ENCODE peak calls at places on chromosomes 1 and 21, in five cellular contexts. Q is ascending aorta, M is K562, Z is heart right ventricle, D is lung. B is an unnamed sample.

GRCh38 chr1:14803002-14803789 is 204.7 kb downstream of the KAZN start:
- DNase-seq in M (no peak), D (no peak), Z (no peak), Q (no peak), B (no peak)

GRCh38 chr1:84688461-84689061 is 1.7 kb downstream of the SSX2IP start:
- DNase-seq in Q (no peak), M (peak; percentile 90), Z (no peak), D (no peak), B (no peak)

GRCh38 chr1:44489481-44489880 is 84.4 kb downstream of the RNF220 start:
- DNase-seq in Z (no peak), M (no peak), Q (no peak), D (no peak), B (no peak)

GRCh38 chr1:62682531-62682930 is 5.7 kb downstream of the DOCK7 start:
- DNase-seq in D (no peak), Q (no peak), M (no peak), Z (no peak), B (no peak)

GRCh38 chr1:13699510-13699909 is 478 bp upstream of the PRDM2 start:
- DNase-seq in M (no peak), Q (no peak), Z (no peak), D (no peak), B (no peak)

GRCh38 chr1:97277891-97278662 is 556.5 kb downstream of the PTBP2 start:
- DNase-seq in Z (no peak), M (no peak), Q (no peak), D (no peak), B (no peak)

GRCh38 chr1:203547771-203548421 is 53.9 kb downstream of the OPTC start:
- DNase-seq in D (no peak), Z (no peak), Q (no peak), M (no peak), B (no peak)

GRCh38 chr1:224641030-224641429 is 24.9 kb downstream of the CNIH3 start:
- DNase-seq in M (peak; percentile 29), Q (no peak), Z (no peak), D (no peak), B (no peak)

GRCh38 chr1:16237343-16237830 is 404 bp upstream of the CPLANE2 start:
- DNase-seq in M (no peak), Z (no peak), D (no peak), Q (no peak), B (no peak)

GRCh38 chr1:912740-913301 is 10.9 kb upstream of the SAMD11 start:
- DNase-seq in Z (no peak), D (no peak), M (no peak), Q (peak; percentile 58), B (peak; percentile 11)

GRCh38 chr1:117127840-117128239 is 6.3 kb upstream of the TRIM45 start:
- DNase-seq in Z (no peak), M (peak; percentile 38), Q (no peak), D (peak; percentile 51), B (no peak)

GRCh38 chr21:44867999-44868700 is 5.3 kb downstream of the PTTG1IP start:
- DNase-seq in D (no peak), M (no peak), Q (no peak), Z (peak; percentile 7), B (no peak)

GRCh38 chr21:44870748-44871495 is 2.6 kb downstream of the PTTG1IP start:
- DNase-seq in Z (peak; percentile 71), Q (no peak), D (no peak), M (no peak), B (peak; percentile 49)

GRCh38 chr21:44871576-44872265 is 1.8 kb downstream of the PTTG1IP start:
- DNase-seq in Z (peak; percentile 11), M (peak; percentile 50), Q (peak; percentile 87), D (peak; percentile 68), B (no peak)

GRCh38 chr21:44868707-44869106 is 4.8 kb downstream of the PTTG1IP start:
- DNase-seq in Z (peak; percentile 2), M (no peak), D (no peak), Q (no peak), B (no peak)

DNA sequence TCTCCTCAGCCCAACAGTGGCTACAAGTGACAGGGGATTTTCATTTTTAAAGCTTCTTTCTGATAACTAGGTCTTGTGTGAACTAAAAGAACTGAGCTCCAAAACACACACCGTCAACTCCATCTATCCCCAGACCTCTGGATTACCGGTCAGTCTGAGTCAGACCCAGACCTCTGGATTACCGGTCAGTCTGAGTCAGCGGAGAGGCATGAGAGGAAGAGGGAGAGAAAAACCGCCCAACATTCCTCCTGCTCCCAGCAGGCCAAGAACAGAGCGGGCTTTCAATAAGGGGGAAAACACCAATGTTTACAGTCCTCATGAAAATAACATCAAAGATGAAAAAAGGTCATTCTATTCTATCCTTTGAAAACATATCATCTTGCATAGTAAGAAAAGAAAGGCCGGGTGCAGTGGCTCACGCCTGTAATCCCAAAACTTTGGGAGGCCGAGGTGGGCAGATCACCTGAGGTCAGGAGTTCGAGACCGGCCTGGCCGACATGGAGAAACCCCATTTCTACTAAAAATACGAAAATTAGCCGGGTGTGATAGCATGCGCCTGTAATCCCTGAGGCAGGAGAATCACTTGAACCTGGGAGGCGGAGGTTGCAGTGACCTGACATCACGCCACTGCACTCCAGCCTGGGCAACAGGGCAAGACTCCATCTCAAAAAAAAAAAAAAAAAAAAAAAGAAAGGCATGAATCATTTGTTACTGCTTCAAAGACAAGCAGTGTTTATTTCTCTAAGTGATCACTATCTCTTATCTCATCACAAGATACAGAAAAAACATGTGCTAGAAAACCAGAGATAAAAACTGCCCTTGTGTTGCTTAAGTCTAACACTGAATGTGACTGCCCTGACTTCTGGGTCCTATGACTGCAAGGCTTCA is 3.4 kb downstream of the PTTG1IP start:
- DNase-seq in D (peak; percentile 66), M (peak; percentile 85), Q (peak; percentile 94), Z (peak; percentile 12), B (no peak)
- H3K27ac ChIP-seq in D (peak overlapping the region; percentile 93), M (peak overlapping the region; percentile 67), Q (peak overlapping the region; percentile 95), Z (peak overlapping the region; percentile 95), B (no peak overlapping the region)

DNA sequence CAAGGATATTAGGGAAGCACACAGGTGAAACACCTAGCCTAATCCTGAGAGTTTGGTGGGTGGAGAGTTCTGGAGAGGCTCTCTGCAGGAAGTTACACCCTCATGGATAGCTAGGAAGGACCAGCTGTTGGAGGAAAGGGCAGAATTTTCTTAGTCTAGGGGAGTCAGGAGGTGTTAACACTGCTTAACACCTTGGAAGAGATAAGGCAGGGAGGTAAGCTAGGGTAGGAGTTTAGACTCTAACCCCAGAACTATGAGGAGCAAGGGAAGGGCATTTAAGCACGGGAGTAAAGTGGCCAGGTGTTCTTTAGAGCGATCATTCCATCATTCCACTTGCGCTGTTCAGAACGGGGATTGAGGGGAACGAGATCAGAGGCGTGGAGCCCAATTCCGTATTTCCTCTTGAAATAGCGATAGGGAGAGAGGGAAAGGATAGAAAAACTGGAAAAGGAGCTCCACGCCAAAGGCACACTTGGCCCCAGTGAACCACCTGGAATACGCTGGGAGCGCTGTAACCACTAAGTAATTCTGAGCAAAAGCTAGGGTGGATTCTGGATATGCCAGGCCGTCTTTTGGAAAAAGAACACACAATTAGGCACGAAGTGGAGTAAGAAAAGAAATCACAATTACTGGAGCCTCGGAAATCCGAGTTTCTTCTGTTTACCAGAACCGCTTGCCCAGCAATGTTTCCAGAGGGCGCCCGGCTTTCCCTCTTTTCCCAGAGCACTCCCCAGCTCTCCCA is 1.5 kb upstream of the GPR137B start:
- DNase-seq in M (no peak), Z (no peak), Q (no peak), D (no peak), B (no peak)
- H3K4me3 ChIP-seq in M (no peak overlapping the region), Z (peak overlapping the region; percentile 72), Q (peak overlapping the region; percentile 99), D (no peak overlapping the region), B (no peak overlapping the region)

GRCh38 chr1:90989302-90989701 is 32.5 kb downstream of the ZNF644 start:
- DNase-seq in Q (no peak), Z (no peak), D (no peak), M (no peak), B (no peak)

GRCh38 chr1:90986954-90987353 is 34.9 kb downstream of the ZNF644 start:
- DNase-seq in Q (no peak), D (no peak), M (no peak), Z (no peak), B (no peak)

GRCh38 chr1:90990779-90991178 is 31.1 kb downstream of the ZNF644 start:
- DNase-seq in Q (no peak), M (no peak), D (no peak), Z (no peak), B (no peak)

GRCh38 chr1:90989990-90990389 is 31.8 kb downstream of the ZNF644 start:
- DNase-seq in Z (no peak), M (no peak), D (no peak), Q (no peak), B (no peak)

GRCh38 chr1:90987860-90988259 is 34.0 kb downstream of the ZNF644 start:
- DNase-seq in Q (no peak), Z (no peak), D (no peak), M (no peak), B (no peak)
- H3K4me1 ChIP-seq in Q (no peaks in the 10 kb centered on the region), Z (peaks cover 37% of the 10 kb centered on the region), D (peaks cover 10% of the 10 kb centered on the region), M (no peaks in the 10 kb centered on the region), B (peaks cover 9% of the 10 kb centered on the region)

GRCh38 chr1:36625253-36625958 is 142.7 kb upstream of the CSF3R start:
- DNase-seq in Z (no peak), D (no peak), M (no peak), Q (no peak), B (no peak)

GRCh38 chr1:36625959-36626337 is 143.2 kb upstream of the CSF3R start:
- DNase-seq in D (no peak), M (no peak), Q (no peak), Z (no peak), B (no peak)

GRCh38 chr1:36626435-36626834 is 143.7 kb upstream of the CSF3R start:
- DNase-seq in Q (no peak), Z (no peak), D (no peak), M (no peak), B (no peak)

GRCh38 chr1:36622741-36623648 is 140.3 kb upstream of the CSF3R start:
- DNase-seq in M (no peak), Z (no peak), D (no peak), Q (no peak), B (no peak)

GRCh38 chr1:36624466-36624865 is 141.8 kb upstream of the CSF3R start:
- DNase-seq in Z (no peak), D (no peak), M (no peak), Q (no peak), B (no peak)
- H3K27ac ChIP-seq in Z (no peak overlapping the region), D (no peak overlapping the region), M (no peak overlapping the region), Q (no peak overlapping the region), B (no peak overlapping the region)

DNA sequence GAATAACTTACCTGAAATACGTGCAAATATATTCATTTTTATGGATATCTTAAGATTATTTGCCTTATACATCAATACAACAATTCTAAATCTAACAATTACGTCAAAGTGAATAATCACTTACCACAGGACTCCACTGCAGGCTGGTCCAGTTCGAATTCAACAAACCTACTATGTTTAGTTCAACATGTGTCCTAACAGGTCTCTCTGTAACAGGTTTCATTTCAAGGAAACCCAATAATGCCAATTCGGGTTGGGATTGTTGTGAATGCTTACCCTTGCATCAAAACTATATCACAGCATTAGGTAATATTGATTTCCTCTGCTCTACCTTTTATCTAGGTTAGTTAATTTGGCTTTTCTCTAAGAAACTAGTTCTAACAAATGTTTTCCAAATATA is 4.7 kb downstream of the IVNS1ABP start:
- DNase-seq in D (no peak), Q (no peak), Z (no peak), M (no peak), B (no peak)
- H3K4me3 ChIP-seq in D (no peak overlapping the region), Q (no peak overlapping the region), Z (no peak overlapping the region), M (no peak overlapping the region), B (no peak overlapping the region)

B was measured in CD8-positive, alpha-beta T cell.